ENCODE peak calls at places on chromosome 2, in ten cellular contexts. K, X, T, P, D, N, G, S, Z and Y are unnamed samples.

GRCh38 chr2:30758315-30758714 is 48.9 kb downstream of the CAPN13 start:
- DNase-seq in K (no peak), X (no peak), T (peak), P (no peak), D (no peak), N (no peak), G (no peak), S (no peak), Z (no peak), Y (no peak)

GRCh38 chr2:16204791-16205620 is 264.7 kb downstream of the MYCN start:
- DNase-seq in K (no peak), X (no peak), T (no peak), P (no peak), D (no peak), N (no peak), G (no peak), S (no peak), Z (no peak), Y (no peak)

GRCh38 chr2:74917702-74918619 is 40.5 kb upstream of the POLE4 start:
- DNase-seq in K (no peak), X (no peak), T (peak), P (no peak), D (no peak), N (no peak), G (peak), S (no peak), Z (no peak), Y (no peak)

GRCh38 chr2:187815113-187815512 is 260.9 kb upstream of the TFPI start:
- DNase-seq in K (no peak), X (no peak), T (no peak), P (no peak), D (no peak), N (no peak), G (no peak), S (no peak), Z (no peak), Y (no peak)

GRCh38 chr2:40430741-40431599 is 20.9 kb downstream of the SLC8A1 start:
- DNase-seq in K (no peak), X (no peak), T (no peak), P (no peak), D (no peak), N (no peak), G (no peak), S (no peak), Z (no peak), Y (no peak)

GRCh38 chr2:27306657-27307544 is 1.3 kb downstream of the UCN start:
- DNase-seq in K (peak), X (no peak), T (no peak), P (no peak), D (no peak), N (no peak), G (peak), S (peak), Z (no peak), Y (peak)

GRCh38 chr2:15584316-15584715 is 7.4 kb upstream of the DDX1 start:
- DNase-seq in K (no peak), X (no peak), T (no peak), P (no peak), D (no peak), N (no peak), G (no peak), S (no peak), Z (no peak), Y (no peak)

GRCh38 chr2:135585586-135585985 is 54.3 kb downstream of the R3HDM1 start:
- DNase-seq in K (no peak), X (no peak), T (peak), P (no peak), D (no peak), N (no peak), G (no peak), S (no peak), Z (no peak), Y (no peak)

GRCh38 chr2:223585691-223586090 is 16.5 kb downstream of the SCG2 start:
- DNase-seq in K (no peak), X (no peak), T (no peak), P (no peak), D (no peak), N (peak), G (no peak), S (no peak), Z (no peak), Y (no peak)

GRCh38 chr2:166361351-166362153 is 14.2 kb downstream of the SCN9A start:
- DNase-seq in K (no peak), X (no peak), T (peak), P (no peak), D (no peak), N (no peak), G (no peak), S (no peak), Z (no peak), Y (no peak)

GRCh38 chr2:231452799-231453508 is 11.3 kb downstream of the NCL start:
- DNase-seq in K (no peak), X (no peak), T (peak), P (no peak), D (no peak), N (no peak), G (no peak), S (no peak), Z (no peak), Y (no peak)